ENCODE peak calls at places on chromosome 17, in nine cellular contexts. O is dorsolateral prefrontal cortex, W is GM13976, X is stomach, T is GM23338, B is IMR-90, R is heart left ventricle, V is fibroblast of the aortic adventitia, J is adrenal gland. G is an unnamed sample.

GRCh38 chr17:48374650-48375230 is 55.3 kb downstream of the SKAP1 start:
- DNase-seq in O (no peak), W (peak), X (peak), T (peak), B (no peak), R (no peak), V (no peak), J (peak), G (no peak)

GRCh38 chr17:75390982-75391381 is 14.5 kb downstream of the GRB2 start:
- DNase-seq in O (no peak), W (no peak), X (no peak), T (no peak), B (peak), R (no peak), V (peak), J (no peak), G (no peak)

GRCh38 chr17:13351046-13351445 is 250.7 kb downstream of the HS3ST3A1 start:
- DNase-seq in O (no peak), W (no peak), X (no peak), T (no peak), B (peak), R (no peak), V (peak), J (no peak), G (no peak)

GRCh38 chr17:57868007-57868774 is 18.3 kb upstream of the MRPS23 start:
- DNase-seq in O (no peak), W (peak), X (peak), T (peak), B (peak), R (peak), V (peak), J (peak), G (no peak)

GRCh38 chr17:37405955-37406634 is 541 bp downstream of the ACACA start:
- DNase-seq in O (no peak), W (peak), X (no peak), T (no peak), B (no peak), R (no peak), V (peak), J (no peak), G (no peak)

GRCh38 chr17:36616391-36617029 is 15.1 kb downstream of the MRM1 start:
- DNase-seq in O (no peak), W (no peak), X (no peak), T (no peak), B (no peak), R (no peak), V (no peak), J (no peak), G (no peak)

GRCh38 chr17:70076189-70076588 is 1.2 kb downstream of the KCNJ16 start:
- DNase-seq in O (no peak), W (no peak), X (no peak), T (no peak), B (peak), R (no peak), V (peak), J (no peak), G (no peak)

GRCh38 chr17:75345514-75346167 is 56.4 kb upstream of the SLC25A19 start:
- DNase-seq in O (no peak), W (peak), X (no peak), T (peak), B (no peak), R (no peak), V (no peak), J (no peak), G (no peak)

GRCh38 chr17:3796822-3797170 is 4.2 kb downstream of the ITGAE start:
- DNase-seq in O (no peak), W (peak), X (no peak), T (no peak), B (no peak), R (no peak), V (no peak), J (no peak), G (no peak)

GRCh38 chr17:38673714-38674012 is 1.1 kb downstream of the EPOP start:
- DNase-seq in O (no peak), W (no peak), X (peak), T (peak), B (no peak), R (peak), V (no peak), J (peak), G (no peak)

GRCh38 chr17:79929257-79930076 is 90.2 kb upstream of the CBX4 start:
- DNase-seq in O (no peak), W (no peak), X (no peak), T (peak), B (no peak), R (no peak), V (no peak), J (no peak), G (no peak)

GRCh38 chr17:70608193-70608592 is 438.9 kb downstream of the KCNJ2 start:
- DNase-seq in O (no peak), W (no peak), X (no peak), T (no peak), B (no peak), R (no peak), V (no peak), J (no peak), G (no peak)

GRCh38 chr17:2060681-2061440 is 6.0 kb downstream of the HIC1 start:
- DNase-seq in O (no peak), W (peak), X (no peak), T (no peak), B (no peak), R (no peak), V (no peak), J (no peak), G (no peak)

GRCh38 chr17:43411369-43411677 is 12.5 kb downstream of the ARL4D start:
- DNase-seq in O (no peak), W (no peak), X (no peak), T (no peak), B (no peak), R (no peak), V (no peak), J (no peak), G (no peak)

GRCh38 chr17:39165178-39165843 is 650 bp downstream of the ARL5C start:
- DNase-seq in O (no peak), W (no peak), X (no peak), T (peak), B (no peak), R (no peak), V (no peak), J (no peak), G (no peak)

GRCh38 chr17:9009737-9010136 is 11.6 kb upstream of the NTN1 start:
- DNase-seq in O (no peak), W (no peak), X (no peak), T (no peak), B (no peak), R (no peak), V (no peak), J (no peak), G (no peak)

GRCh38 chr17:28612936-28613872 is 781 bp downstream of the RSKR start:
- DNase-seq in O (no peak), W (peak), X (peak), T (peak), B (peak), R (no peak), V (peak), J (peak), G (no peak)

GRCh38 chr17:12995106-12995895 is 22.5 kb downstream of the ELAC2 start:
- DNase-seq in O (no peak), W (no peak), X (no peak), T (no peak), B (no peak), R (no peak), V (no peak), J (no peak), G (no peak)

GRCh38 chr17:55242481-55242880 is 22.3 kb upstream of the HLF start:
- DNase-seq in O (no peak), W (no peak), X (no peak), T (no peak), B (no peak), R (no peak), V (no peak), J (no peak), G (no peak)

GRCh38 chr17:63609820-63610573 is 9.3 kb downstream of the TACO1 start:
- DNase-seq in O (no peak), W (no peak), X (no peak), T (no peak), B (no peak), R (no peak), V (no peak), J (no peak), G (no peak)

GRCh38 chr17:29190808-29191207 is 10.6 kb upstream of the MYO18A start:
- DNase-seq in O (no peak), W (no peak), X (no peak), T (no peak), B (no peak), R (no peak), V (no peak), J (no peak), G (no peak)

DNA sequence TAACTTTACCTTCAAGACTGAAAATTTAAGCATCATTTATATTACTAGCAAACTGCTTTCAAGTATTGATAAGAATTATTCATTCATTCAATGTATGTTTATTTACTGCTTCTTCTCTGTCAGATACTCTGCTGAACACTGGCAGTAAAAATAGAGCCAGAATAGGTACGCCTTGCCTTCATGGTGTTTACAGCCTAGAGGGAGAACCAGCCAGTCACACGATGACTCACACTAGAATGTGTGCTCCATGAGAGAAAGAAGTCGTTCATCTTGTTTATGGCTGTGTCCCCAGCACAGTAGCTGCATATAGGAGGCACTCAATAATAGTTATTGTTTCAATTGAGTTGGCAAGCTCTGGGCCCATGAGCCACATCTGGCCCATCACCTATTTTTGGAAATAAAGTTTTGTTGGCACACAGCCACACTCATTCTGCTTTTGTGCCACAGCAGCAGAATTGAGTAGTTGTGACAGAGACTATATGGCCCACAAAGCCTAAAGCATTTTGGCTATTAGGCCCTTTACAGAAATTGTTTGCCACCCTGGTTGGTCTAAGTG is 84.2 kb downstream of the TMC6 start:
- DNase-seq in O (no peak), W (no peak), X (no peak), T (no peak), B (no peak), R (no peak), V (no peak), J (no peak), G (no peak)
- TF ChIP-seq CTCF in O (no peak), W (no peak), X (no peak), T (no peak), B (no peak), R (no peak), V (no peak), J (no peak), G (no peak)

GRCh38 chr17:15456486-15456885 is 10.9 kb downstream of the CDRT4 start:
- DNase-seq in O (no peak), W (no peak), X (no peak), T (no peak), B (no peak), R (no peak), V (peak), J (no peak), G (no peak)

GRCh38 chr17:15453782-15454181 is 13.6 kb downstream of the CDRT4 start:
- DNase-seq in O (no peak), W (no peak), X (no peak), T (no peak), B (no peak), R (no peak), V (no peak), J (peak), G (no peak)

GRCh38 chr17:15454328-15454727 is 13.1 kb downstream of the CDRT4 start:
- DNase-seq in O (no peak), W (no peak), X (no peak), T (no peak), B (no peak), R (no peak), V (no peak), J (no peak), G (no peak)

GRCh38 chr17:15457723-15458094 is 9.7 kb downstream of the CDRT4 start:
- DNase-seq in O (no peak), W (no peak), X (no peak), T (no peak), B (no peak), R (no peak), V (no peak), J (no peak), G (no peak)

GRCh38 chr17:15456972-15457722 is 10.3 kb downstream of the CDRT4 start:
- DNase-seq in O (peak), W (no peak), X (no peak), T (no peak), B (peak), R (peak), V (peak), J (no peak), G (no peak)
- TF ChIP-seq CTCF in O (peak), W (no peak), X (no peak), T (no peak), B (peak), R (peak), V (peak), J (no peak), G (no peak)

GRCh38 chr17:45815752-45816151 is 28.9 kb upstream of the SPPL2C start:
- DNase-seq in O (no peak), W (no peak), X (no peak), T (no peak), B (no peak), R (no peak), V (no peak), J (no peak), G (no peak)

GRCh38 chr17:45809484-45809883 is 25.4 kb downstream of the CRHR1 start:
- DNase-seq in O (no peak), W (no peak), X (no peak), T (no peak), B (no peak), R (no peak), V (no peak), J (no peak), G (no peak)

GRCh38 chr17:45814622-45815606 is 29.8 kb upstream of the SPPL2C start:
- DNase-seq in O (peak), W (no peak), X (no peak), T (no peak), B (no peak), R (no peak), V (no peak), J (no peak), G (no peak)

GRCh38 chr17:45812102-45812501 is 28.0 kb downstream of the CRHR1 start:
- DNase-seq in O (no peak), W (no peak), X (no peak), T (peak), B (no peak), R (no peak), V (peak), J (no peak), G (no peak)

GRCh38 chr17:45813051-45813731 is 29.1 kb downstream of the CRHR1 start:
- DNase-seq in O (peak), W (no peak), X (no peak), T (peak), B (no peak), R (no peak), V (no peak), J (no peak), G (no peak)
- TF ChIP-seq CTCF in O (peak), W (no peak), X (no peak), T (peak), B (peak), R (no peak), V (peak), J (no peak), G (peak)

GRCh38 chr17:81402530-81402941 is 7.3 kb downstream of the BAHCC1 start:
- DNase-seq in O (no peak), W (no peak), X (no peak), T (no peak), B (no peak), R (no peak), V (peak), J (no peak), G (no peak)

GRCh38 chr17:81403671-81404534 is 8.6 kb downstream of the BAHCC1 start:
- DNase-seq in O (no peak), W (no peak), X (no peak), T (no peak), B (no peak), R (no peak), V (peak), J (no peak), G (no peak)

GRCh38 chr17:81401727-81402529 is 6.7 kb downstream of the BAHCC1 start:
- DNase-seq in O (no peak), W (peak), X (no peak), T (peak), B (no peak), R (no peak), V (peak), J (peak), G (no peak)

GRCh38 chr17:81404557-81405165 is 9.4 kb downstream of the BAHCC1 start:
- DNase-seq in O (no peak), W (no peak), X (no peak), T (no peak), B (no peak), R (no peak), V (no peak), J (no peak), G (no peak)

GRCh38 chr17:81403040-81403467 is 7.8 kb downstream of the BAHCC1 start:
- DNase-seq in O (no peak), W (no peak), X (no peak), T (peak), B (peak), R (no peak), V (peak), J (no peak), G (no peak)
- TF ChIP-seq CTCF in O (no peak), W (no peak), X (no peak), T (peak), B (peak), R (peak), V (peak), J (no peak), G (no peak)

GRCh38 chr17:7241783-7242716 is at the start of gene GABARAP:
- DNase-seq in O (peak), W (peak), X (peak), T (peak), B (peak), R (peak), V (peak), J (peak), G (peak)

GRCh38 chr17:7239091-7240027 is at the start of gene PHF23:
- DNase-seq in O (peak), W (peak), X (peak), T (peak), B (peak), R (peak), V (peak), J (peak), G (peak)

GRCh38 chr17:7240375-7240774 is 1.1 kb upstream of the PHF23 start:
- DNase-seq in O (no peak), W (no peak), X (no peak), T (no peak), B (no peak), R (no peak), V (no peak), J (no peak), G (no peak)

GRCh38 chr17:7241047-7241733 is 1.1 kb downstream of the GABARAP start:
- DNase-seq in O (no peak), W (no peak), X (no peak), T (no peak), B (no peak), R (no peak), V (peak), J (no peak), G (no peak)

DNA sequence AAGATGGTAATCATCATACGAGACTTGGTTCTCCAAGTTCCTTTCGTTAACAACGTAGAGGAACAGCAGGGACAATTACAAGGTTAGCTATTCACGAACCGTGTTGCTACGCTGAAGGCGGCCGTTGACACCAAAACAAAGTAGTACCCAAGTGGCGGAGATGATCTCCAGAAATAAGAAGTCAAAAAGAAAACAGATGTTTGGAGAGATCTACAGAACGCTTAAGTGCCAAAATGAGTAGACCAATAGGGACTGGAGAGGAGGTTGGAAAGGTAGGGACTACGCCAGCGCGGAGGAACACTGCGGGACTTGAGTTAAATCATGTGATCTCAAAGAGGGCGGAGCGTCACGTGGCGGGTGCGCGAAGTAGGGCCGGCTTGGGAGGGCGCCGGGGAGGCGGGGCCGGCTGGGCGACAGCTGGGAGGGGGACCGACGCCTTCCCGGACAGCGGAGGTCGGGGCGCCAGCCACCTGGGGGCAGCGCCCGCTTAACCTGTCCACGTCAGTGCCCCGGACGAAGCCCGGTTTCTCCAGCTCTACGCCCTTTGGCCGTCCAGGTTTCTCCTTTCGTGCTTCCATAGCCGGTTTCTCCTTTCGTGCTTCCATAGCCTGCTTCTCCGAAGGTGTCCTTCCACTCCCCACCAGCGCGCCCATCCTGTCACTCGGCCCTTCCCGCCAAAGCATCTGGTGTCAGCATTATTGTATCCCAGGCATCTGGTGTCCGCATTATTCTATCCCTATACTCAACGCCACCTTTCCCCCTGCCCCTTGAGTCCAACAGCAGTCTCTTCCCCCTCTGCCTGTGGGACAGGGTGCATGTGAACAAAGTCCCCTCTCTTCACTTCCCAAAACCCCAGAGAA is 698 bp upstream of the GABARAP start:
- DNase-seq in O (peak), W (peak), X (peak), T (peak), B (peak), R (peak), V (peak), J (peak), G (peak)
- TF ChIP-seq CTCF in O (peak), W (peak), X (no peak), T (peak), B (no peak), R (no peak), V (no peak), J (no peak), G (no peak)

G was measured in mesothelial cell of epicardium.